ENCODE peak calls at places on chromosome 15, in eight cellular contexts. One of them, this sample, is unnamed.

GRCh38 chr15:43376017-43376705 is 5.3 kb downstream of the TUBGCP4 start:
- DNase-seq in NT2/D1: no peak
- DNase-seq in naive thymus-derived CD8-positive, alpha-beta T cell: peak; percentile 15
- DNase-seq in globus pallidus: no peak
- DNase-seq in LHCN-M2: peak; percentile 27
- DNase-seq in T-helper 2 cell: peak; percentile 8
- DNase-seq in activated T-cell treated with anti-CD3 and anti-CD28 coated beads, Interleukin-2, amount 50 U/mL, for 4 hours: peak; percentile 12
- DNase-seq in KG1: no peak
- DNase-seq in this sample: peak; percentile 50

GRCh38 chr15:75043509-75044257 is 20.3 kb downstream of the PPCDC start:
- DNase-seq in NT2/D1: no peak
- DNase-seq in naive thymus-derived CD8-positive, alpha-beta T cell: no peak
- DNase-seq in globus pallidus: peak; percentile 97
- DNase-seq in LHCN-M2: peak; percentile 98
- DNase-seq in T-helper 2 cell: no peak
- DNase-seq in activated T-cell treated with anti-CD3 and anti-CD28 coated beads, Interleukin-2, amount 50 U/mL, for 4 hours: no peak
- DNase-seq in KG1: peak; percentile 87
- DNase-seq in this sample: peak; percentile 94

GRCh38 chr15:46251873-46252272 is 617.0 kb downstream of the SQOR start:
- DNase-seq in NT2/D1: no peak
- DNase-seq in naive thymus-derived CD8-positive, alpha-beta T cell: no peak
- DNase-seq in globus pallidus: no peak
- DNase-seq in LHCN-M2: no peak
- DNase-seq in T-helper 2 cell: no peak
- DNase-seq in activated T-cell treated with anti-CD3 and anti-CD28 coated beads, Interleukin-2, amount 50 U/mL, for 4 hours: no peak
- DNase-seq in KG1: no peak
- DNase-seq in this sample: no peak

GRCh38 chr15:48566669-48567068 is 78.8 kb downstream of the FBN1 start:
- DNase-seq in NT2/D1: no peak
- DNase-seq in naive thymus-derived CD8-positive, alpha-beta T cell: no peak
- DNase-seq in globus pallidus: no peak
- DNase-seq in LHCN-M2: peak; percentile 95
- DNase-seq in T-helper 2 cell: no peak
- DNase-seq in activated T-cell treated with anti-CD3 and anti-CD28 coated beads, Interleukin-2, amount 50 U/mL, for 4 hours: no peak
- DNase-seq in KG1: no peak
- DNase-seq in this sample: no peak

GRCh38 chr15:28993720-28994053 is 107.9 kb downstream of the APBA2 start:
- DNase-seq in NT2/D1: no peak
- DNase-seq in naive thymus-derived CD8-positive, alpha-beta T cell: no peak
- DNase-seq in globus pallidus: peak; percentile 47
- DNase-seq in LHCN-M2: no peak
- DNase-seq in T-helper 2 cell: no peak
- DNase-seq in activated T-cell treated with anti-CD3 and anti-CD28 coated beads, Interleukin-2, amount 50 U/mL, for 4 hours: no peak
- DNase-seq in KG1: no peak
- DNase-seq in this sample: no peak

GRCh38 chr15:68145706-68146105 is 59.4 kb downstream of the CALML4 start:
- DNase-seq in NT2/D1: no peak
- DNase-seq in naive thymus-derived CD8-positive, alpha-beta T cell: no peak
- DNase-seq in globus pallidus: no peak
- DNase-seq in LHCN-M2: peak; percentile 36
- DNase-seq in T-helper 2 cell: no peak
- DNase-seq in activated T-cell treated with anti-CD3 and anti-CD28 coated beads, Interleukin-2, amount 50 U/mL, for 4 hours: no peak
- DNase-seq in KG1: no peak
- DNase-seq in this sample: no peak

GRCh38 chr15:60649845-60650548 is 171.1 kb upstream of the ICE2 start:
- DNase-seq in NT2/D1: no peak
- DNase-seq in naive thymus-derived CD8-positive, alpha-beta T cell: peak; percentile 22
- DNase-seq in globus pallidus: no peak
- DNase-seq in LHCN-M2: peak; percentile 46
- DNase-seq in T-helper 2 cell: peak; percentile 27
- DNase-seq in activated T-cell treated with anti-CD3 and anti-CD28 coated beads, Interleukin-2, amount 50 U/mL, for 4 hours: peak; percentile 36
- DNase-seq in KG1: no peak
- DNase-seq in this sample: no peak

GRCh38 chr15:68441045-68441743 is 9.2 kb upstream of the ITGA11 start:
- DNase-seq in NT2/D1: no peak
- DNase-seq in naive thymus-derived CD8-positive, alpha-beta T cell: no peak
- DNase-seq in globus pallidus: no peak
- DNase-seq in LHCN-M2: peak; percentile 32
- DNase-seq in T-helper 2 cell: no peak
- DNase-seq in activated T-cell treated with anti-CD3 and anti-CD28 coated beads, Interleukin-2, amount 50 U/mL, for 4 hours: no peak
- DNase-seq in KG1: no peak
- DNase-seq in this sample: no peak

GRCh38 chr15:62782100-62782791 is 260.3 kb upstream of the TPM1 start:
- DNase-seq in NT2/D1: peak; percentile 68
- DNase-seq in naive thymus-derived CD8-positive, alpha-beta T cell: no peak
- DNase-seq in globus pallidus: peak; percentile 82
- DNase-seq in LHCN-M2: peak; percentile 79
- DNase-seq in T-helper 2 cell: no peak
- DNase-seq in activated T-cell treated with anti-CD3 and anti-CD28 coated beads, Interleukin-2, amount 50 U/mL, for 4 hours: no peak
- DNase-seq in KG1: no peak
- DNase-seq in this sample: peak; percentile 53

GRCh38 chr15:82111918-82112317 is 66.1 kb upstream of the MEX3B start:
- DNase-seq in NT2/D1: no peak
- DNase-seq in naive thymus-derived CD8-positive, alpha-beta T cell: no peak
- DNase-seq in globus pallidus: no peak
- DNase-seq in LHCN-M2: no peak
- DNase-seq in T-helper 2 cell: no peak
- DNase-seq in activated T-cell treated with anti-CD3 and anti-CD28 coated beads, Interleukin-2, amount 50 U/mL, for 4 hours: no peak
- DNase-seq in KG1: no peak
- DNase-seq in this sample: no peak

GRCh38 chr15:73440571-73440970 is 2.4 kb upstream of the REC114 start:
- DNase-seq in NT2/D1: no peak
- DNase-seq in naive thymus-derived CD8-positive, alpha-beta T cell: no peak
- DNase-seq in globus pallidus: no peak
- DNase-seq in LHCN-M2: no peak
- DNase-seq in T-helper 2 cell: no peak
- DNase-seq in activated T-cell treated with anti-CD3 and anti-CD28 coated beads, Interleukin-2, amount 50 U/mL, for 4 hours: no peak
- DNase-seq in KG1: no peak
- DNase-seq in this sample: no peak

GRCh38 chr15:74951006-74951405 is 5.6 kb downstream of the RPP25 start:
- DNase-seq in NT2/D1: no peak
- DNase-seq in naive thymus-derived CD8-positive, alpha-beta T cell: no peak
- DNase-seq in globus pallidus: no peak
- DNase-seq in LHCN-M2: no peak
- DNase-seq in T-helper 2 cell: no peak
- DNase-seq in activated T-cell treated with anti-CD3 and anti-CD28 coated beads, Interleukin-2, amount 50 U/mL, for 4 hours: no peak
- DNase-seq in KG1: no peak
- DNase-seq in this sample: no peak

GRCh38 chr15:63909819-63910437 is 76.2 kb upstream of the HERC1 start:
- DNase-seq in NT2/D1: no peak
- DNase-seq in naive thymus-derived CD8-positive, alpha-beta T cell: no peak
- DNase-seq in globus pallidus: no peak
- DNase-seq in LHCN-M2: peak; percentile 53
- DNase-seq in T-helper 2 cell: no peak
- DNase-seq in activated T-cell treated with anti-CD3 and anti-CD28 coated beads, Interleukin-2, amount 50 U/mL, for 4 hours: no peak
- DNase-seq in KG1: no peak
- DNase-seq in this sample: no peak

GRCh38 chr15:50265620-50266019 is at the start of gene HDC:
- DNase-seq in NT2/D1: no peak
- DNase-seq in naive thymus-derived CD8-positive, alpha-beta T cell: no peak
- DNase-seq in globus pallidus: no peak
- DNase-seq in LHCN-M2: no peak
- DNase-seq in T-helper 2 cell: no peak
- DNase-seq in activated T-cell treated with anti-CD3 and anti-CD28 coated beads, Interleukin-2, amount 50 U/mL, for 4 hours: no peak
- DNase-seq in KG1: no peak
- DNase-seq in this sample: no peak

GRCh38 chr15:77720617-77721016 is 87.9 kb upstream of the LINGO1 start:
- DNase-seq in NT2/D1: no peak
- DNase-seq in naive thymus-derived CD8-positive, alpha-beta T cell: no peak
- DNase-seq in globus pallidus: no peak
- DNase-seq in LHCN-M2: no peak
- DNase-seq in T-helper 2 cell: no peak
- DNase-seq in activated T-cell treated with anti-CD3 and anti-CD28 coated beads, Interleukin-2, amount 50 U/mL, for 4 hours: no peak
- DNase-seq in KG1: no peak
- DNase-seq in this sample: no peak

GRCh38 chr15:90610220-90610619 is 80.5 kb downstream of the CRTC3 start:
- DNase-seq in NT2/D1: no peak
- DNase-seq in naive thymus-derived CD8-positive, alpha-beta T cell: no peak
- DNase-seq in globus pallidus: no peak
- DNase-seq in LHCN-M2: peak; percentile 87
- DNase-seq in T-helper 2 cell: no peak
- DNase-seq in activated T-cell treated with anti-CD3 and anti-CD28 coated beads, Interleukin-2, amount 50 U/mL, for 4 hours: no peak
- DNase-seq in KG1: no peak
- DNase-seq in this sample: no peak

GRCh38 chr15:93619597-93619996 is 530.6 kb upstream of the RGMA start:
- DNase-seq in NT2/D1: no peak
- DNase-seq in naive thymus-derived CD8-positive, alpha-beta T cell: no peak
- DNase-seq in globus pallidus: no peak
- DNase-seq in LHCN-M2: no peak
- DNase-seq in T-helper 2 cell: no peak
- DNase-seq in activated T-cell treated with anti-CD3 and anti-CD28 coated beads, Interleukin-2, amount 50 U/mL, for 4 hours: no peak
- DNase-seq in KG1: no peak
- DNase-seq in this sample: no peak

GRCh38 chr15:41495736-41496599 is 2.3 kb downstream of the ITPKA start:
- DNase-seq in NT2/D1: no peak
- DNase-seq in naive thymus-derived CD8-positive, alpha-beta T cell: no peak
- DNase-seq in globus pallidus: no peak
- DNase-seq in LHCN-M2: no peak
- DNase-seq in T-helper 2 cell: no peak
- DNase-seq in activated T-cell treated with anti-CD3 and anti-CD28 coated beads, Interleukin-2, amount 50 U/mL, for 4 hours: no peak
- DNase-seq in KG1: no peak
- DNase-seq in this sample: peak; percentile 88

GRCh38 chr15:99100245-99101173 is 4.4 kb upstream of the SYNM start:
- DNase-seq in NT2/D1: peak; percentile 70
- DNase-seq in naive thymus-derived CD8-positive, alpha-beta T cell: peak; percentile 9
- DNase-seq in globus pallidus: peak; percentile 74
- DNase-seq in LHCN-M2: peak; percentile 65
- DNase-seq in T-helper 2 cell: no peak
- DNase-seq in activated T-cell treated with anti-CD3 and anti-CD28 coated beads, Interleukin-2, amount 50 U/mL, for 4 hours: peak; percentile 16
- DNase-seq in KG1: no peak
- DNase-seq in this sample: peak; percentile 83

GRCh38 chr15:60548101-60548500 is 69.2 kb upstream of the ICE2 start:
- DNase-seq in NT2/D1: no peak
- DNase-seq in naive thymus-derived CD8-positive, alpha-beta T cell: no peak
- DNase-seq in globus pallidus: no peak
- DNase-seq in LHCN-M2: no peak
- DNase-seq in T-helper 2 cell: peak; percentile 47
- DNase-seq in activated T-cell treated with anti-CD3 and anti-CD28 coated beads, Interleukin-2, amount 50 U/mL, for 4 hours: peak; percentile 34
- DNase-seq in KG1: no peak
- DNase-seq in this sample: no peak

GRCh38 chr15:32657198-32657886 is 15.8 kb downstream of the SCG5 start:
- DNase-seq in NT2/D1: no peak
- DNase-seq in naive thymus-derived CD8-positive, alpha-beta T cell: no peak
- DNase-seq in globus pallidus: no peak
- DNase-seq in LHCN-M2: peak; percentile 36
- DNase-seq in T-helper 2 cell: no peak
- DNase-seq in activated T-cell treated with anti-CD3 and anti-CD28 coated beads, Interleukin-2, amount 50 U/mL, for 4 hours: no peak
- DNase-seq in KG1: no peak
- DNase-seq in this sample: no peak

GRCh38 chr15:96285715-96286367 is 44.7 kb upstream of the NR2F2 start:
- DNase-seq in NT2/D1: no peak
- DNase-seq in naive thymus-derived CD8-positive, alpha-beta T cell: no peak
- DNase-seq in globus pallidus: no peak
- DNase-seq in LHCN-M2: no peak
- DNase-seq in T-helper 2 cell: no peak
- DNase-seq in activated T-cell treated with anti-CD3 and anti-CD28 coated beads, Interleukin-2, amount 50 U/mL, for 4 hours: no peak
- DNase-seq in KG1: no peak
- DNase-seq in this sample: no peak

GRCh38 chr15:47473857-47474256 is 243.4 kb upstream of the SEMA6D start:
- DNase-seq in NT2/D1: no peak
- DNase-seq in naive thymus-derived CD8-positive, alpha-beta T cell: no peak
- DNase-seq in globus pallidus: peak; percentile 67
- DNase-seq in LHCN-M2: no peak
- DNase-seq in T-helper 2 cell: no peak
- DNase-seq in activated T-cell treated with anti-CD3 and anti-CD28 coated beads, Interleukin-2, amount 50 U/mL, for 4 hours: no peak
- DNase-seq in KG1: no peak
- DNase-seq in this sample: peak; percentile 45

GRCh38 chr15:92808611-92809063 is 91.5 kb upstream of the CHD2 start:
- DNase-seq in NT2/D1: no peak
- DNase-seq in naive thymus-derived CD8-positive, alpha-beta T cell: no peak
- DNase-seq in globus pallidus: no peak
- DNase-seq in LHCN-M2: peak; percentile 44
- DNase-seq in T-helper 2 cell: no peak
- DNase-seq in activated T-cell treated with anti-CD3 and anti-CD28 coated beads, Interleukin-2, amount 50 U/mL, for 4 hours: no peak
- DNase-seq in KG1: no peak
- DNase-seq in this sample: peak; percentile 74

GRCh38 chr15:69060041-69060481 is 45.6 kb downstream of the NOX5 start:
- DNase-seq in NT2/D1: no peak
- DNase-seq in naive thymus-derived CD8-positive, alpha-beta T cell: no peak
- DNase-seq in globus pallidus: no peak
- DNase-seq in LHCN-M2: no peak
- DNase-seq in T-helper 2 cell: no peak
- DNase-seq in activated T-cell treated with anti-CD3 and anti-CD28 coated beads, Interleukin-2, amount 50 U/mL, for 4 hours: no peak
- DNase-seq in KG1: no peak
- DNase-seq in this sample: peak; percentile 83

GRCh38 chr15:44308415-44308814 is 19.9 kb downstream of the GOLM2 start:
- DNase-seq in NT2/D1: no peak
- DNase-seq in naive thymus-derived CD8-positive, alpha-beta T cell: no peak
- DNase-seq in globus pallidus: no peak
- DNase-seq in LHCN-M2: no peak
- DNase-seq in T-helper 2 cell: no peak
- DNase-seq in activated T-cell treated with anti-CD3 and anti-CD28 coated beads, Interleukin-2, amount 50 U/mL, for 4 hours: no peak
- DNase-seq in KG1: no peak
- DNase-seq in this sample: no peak

GRCh38 chr15:89845305-89845893 is 30.7 kb upstream of the ANPEP start:
- DNase-seq in NT2/D1: no peak
- DNase-seq in naive thymus-derived CD8-positive, alpha-beta T cell: no peak
- DNase-seq in globus pallidus: no peak
- DNase-seq in LHCN-M2: peak; percentile 96
- DNase-seq in T-helper 2 cell: no peak
- DNase-seq in activated T-cell treated with anti-CD3 and anti-CD28 coated beads, Interleukin-2, amount 50 U/mL, for 4 hours: no peak
- DNase-seq in KG1: no peak
- DNase-seq in this sample: no peak

GRCh38 chr15:58467722-58468436 is 36.1 kb downstream of the LIPC start:
- DNase-seq in NT2/D1: no peak
- DNase-seq in naive thymus-derived CD8-positive, alpha-beta T cell: no peak
- DNase-seq in globus pallidus: no peak
- DNase-seq in LHCN-M2: no peak
- DNase-seq in T-helper 2 cell: no peak
- DNase-seq in activated T-cell treated with anti-CD3 and anti-CD28 coated beads, Interleukin-2, amount 50 U/mL, for 4 hours: no peak
- DNase-seq in KG1: no peak
- DNase-seq in this sample: peak; percentile 82

GRCh38 chr15:85754993-85755392 is 39.7 kb downstream of the KLHL25 start:
- DNase-seq in NT2/D1: no peak
- DNase-seq in naive thymus-derived CD8-positive, alpha-beta T cell: no peak
- DNase-seq in globus pallidus: peak; percentile 40
- DNase-seq in LHCN-M2: no peak
- DNase-seq in T-helper 2 cell: no peak
- DNase-seq in activated T-cell treated with anti-CD3 and anti-CD28 coated beads, Interleukin-2, amount 50 U/mL, for 4 hours: no peak
- DNase-seq in KG1: no peak
- DNase-seq in this sample: peak; percentile 50

GRCh38 chr15:45185903-45186770 is 1.6 kb downstream of the SHF start:
- DNase-seq in NT2/D1: no peak
- DNase-seq in naive thymus-derived CD8-positive, alpha-beta T cell: no peak
- DNase-seq in globus pallidus: no peak
- DNase-seq in LHCN-M2: no peak
- DNase-seq in T-helper 2 cell: no peak
- DNase-seq in activated T-cell treated with anti-CD3 and anti-CD28 coated beads, Interleukin-2, amount 50 U/mL, for 4 hours: no peak
- DNase-seq in KG1: no peak
- DNase-seq in this sample: no peak

GRCh38 chr15:29086001-29086400 is 183.6 kb downstream of the NSMCE3 start:
- DNase-seq in NT2/D1: no peak
- DNase-seq in naive thymus-derived CD8-positive, alpha-beta T cell: no peak
- DNase-seq in globus pallidus: no peak
- DNase-seq in LHCN-M2: no peak
- DNase-seq in T-helper 2 cell: no peak
- DNase-seq in activated T-cell treated with anti-CD3 and anti-CD28 coated beads, Interleukin-2, amount 50 U/mL, for 4 hours: no peak
- DNase-seq in KG1: no peak
- DNase-seq in this sample: no peak

GRCh38 chr15:96035091-96035490 is 295.4 kb upstream of the NR2F2 start:
- DNase-seq in NT2/D1: no peak
- DNase-seq in naive thymus-derived CD8-positive, alpha-beta T cell: no peak
- DNase-seq in globus pallidus: no peak
- DNase-seq in LHCN-M2: no peak
- DNase-seq in T-helper 2 cell: no peak
- DNase-seq in activated T-cell treated with anti-CD3 and anti-CD28 coated beads, Interleukin-2, amount 50 U/mL, for 4 hours: no peak
- DNase-seq in KG1: no peak
- DNase-seq in this sample: no peak

GRCh38 chr15:52559583-52559982 is 9.2 kb downstream of the ARPP19 start:
- DNase-seq in NT2/D1: no peak
- DNase-seq in naive thymus-derived CD8-positive, alpha-beta T cell: no peak
- DNase-seq in globus pallidus: no peak
- DNase-seq in LHCN-M2: peak; percentile 12
- DNase-seq in T-helper 2 cell: peak; percentile 35
- DNase-seq in activated T-cell treated with anti-CD3 and anti-CD28 coated beads, Interleukin-2, amount 50 U/mL, for 4 hours: no peak
- DNase-seq in KG1: no peak
- DNase-seq in this sample: no peak